ENCODE peak calls at places on chromosome 5, in seven cellular contexts. R, U, T, W, O, S and F are unnamed samples.

GRCh38 chr5:82817897-82818676 is 259.1 kb downstream of the TMEM167A start:
- DNase-seq in R (no peak), U (no peak), T (no peak), W (no peak), O (no peak), S (no peak), F (no peak)

GRCh38 chr5:95081500-95082355 is 203.2 kb downstream of the MCTP1 start:
- DNase-seq in R (no peak), U (peak; percentile 63), T (peak; percentile 7), W (no peak), O (peak; percentile 8), S (no peak), F (peak; percentile 70)

GRCh38 chr5:54753034-54753433 is 232.4 kb downstream of the ESM1 start:
- DNase-seq in R (no peak), U (no peak), T (no peak), W (no peak), O (no peak), S (no peak), F (no peak)

GRCh38 chr5:141771562-141771961 is 89.5 kb upstream of the ARAP3 start:
- DNase-seq in R (no peak), U (no peak), T (no peak), W (no peak), O (no peak), S (no peak), F (no peak)

GRCh38 chr5:59485629-59486439 is 407.7 kb downstream of the PDE4D start:
- DNase-seq in R (no peak), U (no peak), T (no peak), W (no peak), O (no peak), S (no peak), F (peak; percentile 37)

GRCh38 chr5:151016700-151017099 is 3.7 kb upstream of the GPX3 start:
- DNase-seq in R (no peak), U (no peak), T (no peak), W (no peak), O (no peak), S (no peak), F (no peak)

GRCh38 chr5:139399501-139400121 is 4.3 kb downstream of the SPATA24 start:
- DNase-seq in R (no peak), U (no peak), T (no peak), W (no peak), O (no peak), S (no peak), F (no peak)

GRCh38 chr5:66554884-66555283 is 41.3 kb upstream of the MAST4 start:
- DNase-seq in R (no peak), U (no peak), T (no peak), W (no peak), O (no peak), S (no peak), F (no peak)

GRCh38 chr5:168714046-168714445 is 134.9 kb upstream of the PANK3 start:
- DNase-seq in R (no peak), U (no peak), T (no peak), W (no peak), O (no peak), S (no peak), F (no peak)